ENCODE peak calls at places on chromosomes 16 and 17, in five cellular contexts. Q, Z, B, K and D are unnamed samples.

GRCh38 chr17:50865060-50865867 is 890 bp downstream of the TOB1 start:
- DNase-seq in Q (peak; percentile 73), Z (peak; percentile 71), B (peak; percentile 70), K (peak; percentile 65), D (peak; percentile 72)

GRCh38 chr17:62692721-62693431 is 65.4 kb downstream of the MRC2 start:
- DNase-seq in Q (peak; percentile 78), Z (no peak), B (peak; percentile 90), K (peak; percentile 79), D (peak; percentile 82)

GRCh38 chr16:55576369-55576768 is 9.9 kb downstream of the CAPNS2 start:
- DNase-seq in Q (no peak), Z (no peak), B (no peak), K (no peak), D (no peak)

GRCh38 chr16:90077757-90078593 is 844 bp upstream of the PRDM7 start:
- DNase-seq in Q (no peak), Z (peak; percentile 62), B (peak; percentile 56), K (peak; percentile 18), D (peak; percentile 14)

GRCh38 chr17:63120406-63120805 is 154.4 kb downstream of the TANC2 start:
- DNase-seq in Q (no peak), Z (no peak), B (no peak), K (no peak), D (no peak)

GRCh38 chr16:20938426-20938825 is 37.9 kb downstream of the LYRM1 start:
- DNase-seq in Q (no peak), Z (no peak), B (no peak), K (no peak), D (no peak)

GRCh38 chr16:64308721-64309120 is 813.1 kb downstream of the CDH11 start:
- DNase-seq in Q (no peak), Z (no peak), B (no peak), K (no peak), D (no peak)

GRCh38 chr17:64653985-64654355 is 8.1 kb downstream of the SMURF2 start:
- DNase-seq in Q (no peak), Z (no peak), B (no peak), K (no peak), D (no peak)

GRCh38 chr17:34519286-34519685 is 60.1 kb upstream of the TMEM132E start:
- DNase-seq in Q (peak; percentile 85), Z (no peak), B (peak; percentile 58), K (peak; percentile 80), D (peak; percentile 49)

GRCh38 chr17:79993390-79994221 is 42.1 kb downstream of the TBC1D16 start:
- DNase-seq in Q (peak; percentile 68), Z (peak; percentile 38), B (no peak), K (peak; percentile 51), D (no peak)

GRCh38 chr16:8569650-8570338 is 20.5 kb downstream of the TMEM114 start:
- DNase-seq in Q (peak; percentile 27), Z (no peak), B (no peak), K (no peak), D (no peak)

GRCh38 chr16:30934827-30935557 is 11.6 kb downstream of the FBXL19 start:
- DNase-seq in Q (peak; percentile 82), Z (no peak), B (peak; percentile 79), K (peak; percentile 78), D (peak; percentile 64)

GRCh38 chr16:9192746-9193145 is 101.3 kb downstream of the HAPSTR1 start:
- DNase-seq in Q (no peak), Z (no peak), B (no peak), K (no peak), D (no peak)

GRCh38 chr16:76532188-76532973 is 255.2 kb downstream of the CNTNAP4 start:
- DNase-seq in Q (no peak), Z (no peak), B (no peak), K (no peak), D (no peak)

GRCh38 chr17:27232328-27232727 is 61.6 kb upstream of the WSB1 start:
- DNase-seq in Q (no peak), Z (no peak), B (no peak), K (no peak), D (no peak)

GRCh38 chr17:31674305-31674704 is 184.7 kb downstream of the COPRS start:
- DNase-seq in Q (no peak), Z (no peak), B (no peak), K (no peak), D (no peak)

GRCh38 chr17:51914613-51915012 is 243.9 kb downstream of the CA10 start:
- DNase-seq in Q (no peak), Z (no peak), B (no peak), K (no peak), D (no peak)

GRCh38 chr16:28181557-28181914 is 30.2 kb downstream of the XPO6 start:
- DNase-seq in Q (no peak), Z (no peak), B (peak; percentile 42), K (peak; percentile 26), D (no peak)